ENCODE peak calls at places on chromosomes 7 and 10, in six cellular contexts. D, S, K, Q, A and C are unnamed samples.

GRCh38 chr10:18149401-18149800 is 9.2 kb downstream of the CACNB2 start:
- DNase-seq in D (no peak), S (no peak), K (no peak), Q (no peak), A (no peak), C (no peak)

GRCh38 chr10:21315321-21316220 is 209.9 kb downstream of the SKIDA1 start:
- DNase-seq in D (no peak), S (peak), K (no peak), Q (peak), A (peak), C (no peak)

GRCh38 chr7:80014507-80014906 is 120.1 kb upstream of the GNAI1 start:
- DNase-seq in D (no peak), S (peak), K (no peak), Q (no peak), A (no peak), C (no peak)

GRCh38 chr7:29606830-29607229 is 43.2 kb downstream of the PRR15 start:
- DNase-seq in D (no peak), S (no peak), K (no peak), Q (no peak), A (no peak), C (no peak)

GRCh38 chr7:47611045-47611511 is 29.2 kb upstream of the TNS3 start:
- DNase-seq in D (no peak), S (peak), K (no peak), Q (no peak), A (no peak), C (no peak)

GRCh38 chr7:152893801-152894294 is 134.3 kb downstream of the ACTR3B start:
- DNase-seq in D (no peak), S (no peak), K (no peak), Q (no peak), A (no peak), C (no peak)

GRCh38 chr7:66946545-66946944 is 25.5 kb downstream of the TMEM248 start:
- DNase-seq in D (no peak), S (peak), K (no peak), Q (no peak), A (no peak), C (no peak)

GRCh38 chr7:88509341-88509740 is 202.6 kb upstream of the STEAP4 start:
- DNase-seq in D (no peak), S (no peak), K (no peak), Q (no peak), A (no peak), C (no peak)

GRCh38 chr7:106369349-106369748 is 84.6 kb upstream of the NAMPT start:
- DNase-seq in D (no peak), S (no peak), K (no peak), Q (peak), A (no peak), C (no peak)

GRCh38 chr7:64180989-64181388 is 26.0 kb upstream of the ZNF735 start:
- DNase-seq in D (no peak), S (no peak), K (no peak), Q (no peak), A (no peak), C (no peak)

GRCh38 chr10:8034666-8035640 is 19.5 kb upstream of the GATA3 start:
- DNase-seq in D (no peak), S (no peak), K (no peak), Q (no peak), A (peak), C (peak)

GRCh38 chr10:6579904-6580278 is at the start of gene PRKCQ:
- DNase-seq in D (no peak), S (no peak), K (peak), Q (no peak), A (no peak), C (peak)

GRCh38 chr10:8360814-8361509 is 306.5 kb downstream of the GATA3 start:
- DNase-seq in D (no peak), S (no peak), K (no peak), Q (no peak), A (no peak), C (no peak)

GRCh38 chr7:25597881-25598456 is 369.7 kb upstream of the NPVF start:
- DNase-seq in D (no peak), S (no peak), K (no peak), Q (no peak), A (no peak), C (no peak)

GRCh38 chr10:131211965-131212619 is 99.4 kb downstream of the TCERG1L start:
- DNase-seq in D (no peak), S (no peak), K (no peak), Q (no peak), A (no peak), C (no peak)

GRCh38 chr7:8117195-8117594 is 144.8 kb downstream of the ICA1 start:
- DNase-seq in D (no peak), S (no peak), K (no peak), Q (no peak), A (no peak), C (peak)

GRCh38 chr7:29494350-29494749 is 69.3 kb upstream of the PRR15 start:
- DNase-seq in D (no peak), S (no peak), K (no peak), Q (peak), A (no peak), C (no peak)

GRCh38 chr10:46104071-46104585 is 58.1 kb upstream of the MSMB start:
- DNase-seq in D (no peak), S (no peak), K (no peak), Q (no peak), A (no peak), C (no peak)

GRCh38 chr7:17844514-17845196 is 95.6 kb downstream of the SNX13 start:
- DNase-seq in D (no peak), S (no peak), K (no peak), Q (no peak), A (no peak), C (no peak)

GRCh38 chr7:105429746-105430612 is 41.3 kb upstream of the SRPK2 start:
- DNase-seq in D (peak), S (peak), K (peak), Q (no peak), A (no peak), C (peak)

GRCh38 chr10:127372361-127372760 is 176.0 kb upstream of the INSYN2A start:
- DNase-seq in D (no peak), S (no peak), K (no peak), Q (no peak), A (no peak), C (no peak)

GRCh38 chr7:152383341-152384234 is 52.2 kb downstream of the KMT2C start:
- DNase-seq in D (no peak), S (no peak), K (no peak), Q (peak), A (no peak), C (no peak)

GRCh38 chr7:11675163-11675562 is 156.8 kb downstream of the THSD7A start:
- DNase-seq in D (no peak), S (no peak), K (no peak), Q (no peak), A (no peak), C (no peak)

GRCh38 chr10:3054183-3054815 is 13.0 kb upstream of the PFKP start:
- DNase-seq in D (no peak), S (no peak), K (no peak), Q (no peak), A (no peak), C (no peak)

GRCh38 chr10:125742465-125742864 is 23.0 kb downstream of the EDRF1 start:
- DNase-seq in D (no peak), S (no peak), K (no peak), Q (no peak), A (no peak), C (no peak)

GRCh38 chr7:99631311-99632109 is 14.8 kb downstream of the ZSCAN25 start:
- DNase-seq in D (no peak), S (peak), K (no peak), Q (no peak), A (no peak), C (no peak)

GRCh38 chr10:119333146-119333792 is 125.9 kb downstream of the GRK5 start:
- DNase-seq in D (no peak), S (no peak), K (no peak), Q (no peak), A (no peak), C (no peak)

GRCh38 chr7:100642534-100642907 is 1.2 kb upstream of the TFR2 start:
- DNase-seq in D (peak), S (no peak), K (no peak), Q (no peak), A (no peak), C (peak)

GRCh38 chr7:149474309-149475120 is 13.7 kb upstream of the ZNF777 start:
- DNase-seq in D (no peak), S (no peak), K (no peak), Q (no peak), A (no peak), C (no peak)

GRCh38 chr7:155296788-155297516 is 726 bp upstream of the INSIG1 start:
- DNase-seq in D (peak), S (peak), K (peak), Q (peak), A (no peak), C (peak)

GRCh38 chr10:64753516-64753915 is 1232.3 kb downstream of the REEP3 start:
- DNase-seq in D (no peak), S (no peak), K (no peak), Q (no peak), A (no peak), C (no peak)

GRCh38 chr7:41693150-41693997 is 9.5 kb downstream of the INHBA start:
- DNase-seq in D (no peak), S (peak), K (no peak), Q (no peak), A (no peak), C (no peak)

GRCh38 chr7:105876964-105877601 is 684 bp upstream of the ATXN7L1 start:
- DNase-seq in D (no peak), S (peak), K (peak), Q (no peak), A (peak), C (no peak)

GRCh38 chr10:46299531-46300366 is 13.0 kb downstream of the ANTXRL start:
- DNase-seq in D (no peak), S (no peak), K (no peak), Q (no peak), A (no peak), C (no peak)

GRCh38 chr10:71218046-71218832 is 5.9 kb downstream of the UNC5B start:
- DNase-seq in D (no peak), S (no peak), K (no peak), Q (no peak), A (no peak), C (no peak)

GRCh38 chr10:77139145-77139692 is 498.4 kb downstream of the KCNMA1 start:
- DNase-seq in D (no peak), S (no peak), K (no peak), Q (no peak), A (no peak), C (no peak)